ENCODE peak calls at places on chromosomes 1 and 21, in seven cellular contexts. N is heart right ventricle; H is ascending aorta; P is CD8-positive, alpha-beta T cell; Z is A549; A is hepatocyte; G is Panc1. R is an unnamed sample. For H3K4me1, the result is how much of the 10 kb centered on the place peaks cover.

GRCh38 chr1:151854658-151855057 is 1.1 kb upstream of the THEM5 start:
- DNase-seq in N (no peak), H (no peak), P (no peak), Z (no peak), A (no peak), G (no peak), R (no peak)

GRCh38 chr1:183039985-183040447 is 16.8 kb downstream of the LAMC1 start:
- DNase-seq in N (no peak), H (no peak), P (no peak), Z (no peak), A (no peak), G (no peak), R (no peak)

GRCh38 chr1:53643061-53643880 is 95.7 kb downstream of the GLIS1 start:
- DNase-seq in N (no peak), H (peak), P (no peak), Z (no peak), A (no peak), G (no peak), R (no peak)

GRCh38 chr21:37914211-37914900 is 1.9 kb downstream of the KCNJ6 start:
- DNase-seq in N (peak), H (no peak), P (no peak), Z (no peak), A (peak), G (no peak), R (no peak)

GRCh38 chr1:981955-982558 is at the start of gene PERM1:
- DNase-seq in N (peak), H (no peak), P (no peak), Z (no peak), A (no peak), G (no peak), R (no peak)

GRCh38 chr1:210201671-210202070 is 30.9 kb upstream of the SERTAD4 start:
- DNase-seq in N (no peak), H (no peak), P (no peak), Z (no peak), A (no peak), G (no peak), R (no peak)

GRCh38 chr1:224587051-224587450 is 29.1 kb upstream of the CNIH3 start:
- DNase-seq in N (no peak), H (no peak), P (no peak), Z (no peak), A (no peak), G (no peak), R (no peak)

GRCh38 chr1:204979306-204979705 is 63.7 kb upstream of the CNTN2 start:
- DNase-seq in N (no peak), H (no peak), P (no peak), Z (no peak), A (no peak), G (no peak), R (no peak)

GRCh38 chr1:234613128-234613875 is 3.3 kb upstream of the IRF2BP2 start:
- DNase-seq in N (no peak), H (no peak), P (no peak), Z (no peak), A (peak), G (no peak), R (no peak)

GRCh38 chr1:99503276-99503747 is 142.6 kb upstream of the PALMD start:
- DNase-seq in N (no peak), H (no peak), P (no peak), Z (no peak), A (peak), G (no peak), R (peak)

GRCh38 chr1:234887026-234887910 is 241.4 kb downstream of the TOMM20 start:
- DNase-seq in N (no peak), H (no peak), P (no peak), Z (no peak), A (no peak), G (no peak), R (peak)

GRCh38 chr21:29462475-29462874 is 163.8 kb downstream of the BACH1 start:
- DNase-seq in N (no peak), H (no peak), P (no peak), Z (no peak), A (no peak), G (no peak), R (no peak)

GRCh38 chr1:78760858-78761257 is 111.2 kb downstream of the IFI44 start:
- DNase-seq in N (no peak), H (no peak), P (no peak), Z (peak), A (no peak), G (no peak), R (peak)

GRCh38 chr1:9705337-9706098 is 54.0 kb downstream of the PIK3CD start:
- DNase-seq in N (no peak), H (no peak), P (no peak), Z (no peak), A (no peak), G (no peak), R (peak)

GRCh38 chr1:183281553-183282091 is 95.6 kb downstream of the LAMC2 start:
- DNase-seq in N (peak), H (peak), P (peak), Z (peak), A (peak), G (peak), R (peak)

GRCh38 chr1:241608379-241609033 is 31.7 kb downstream of the CHML start:
- DNase-seq in N (no peak), H (no peak), P (no peak), Z (no peak), A (no peak), G (no peak), R (peak)

GRCh38 chr21:43827015-43827611 is 37.7 kb downstream of the RRP1 start:
- DNase-seq in N (no peak), H (no peak), P (no peak), Z (no peak), A (peak), G (no peak), R (no peak)

GRCh38 chr1:234357831-234358230 is 15.4 kb upstream of the COA6 start:
- DNase-seq in N (no peak), H (no peak), P (no peak), Z (no peak), A (no peak), G (no peak), R (no peak)

GRCh38 chr1:50978852-50979781 is 9.1 kb downstream of the CDKN2C start:
- DNase-seq in N (no peak), H (no peak), P (no peak), Z (no peak), A (no peak), G (no peak), R (no peak)

GRCh38 chr1:53892911-53893310 is 1.1 kb upstream of the DIO1 start:
- DNase-seq in N (no peak), H (no peak), P (no peak), Z (no peak), A (no peak), G (no peak), R (no peak)

GRCh38 chr1:24969616-24970398 is 39.7 kb upstream of the RUNX3 start:
- DNase-seq in N (no peak), H (no peak), P (no peak), Z (no peak), A (no peak), G (no peak), R (no peak)

GRCh38 chr1:9289724-9290493 is 2.8 kb upstream of the SPSB1 start:
- DNase-seq in N (peak), H (peak), P (no peak), Z (peak), A (peak), G (no peak), R (peak)

GRCh38 chr1:109891930-109892329 is 18.7 kb upstream of the CSF1 start:
- DNase-seq in N (no peak), H (no peak), P (no peak), Z (no peak), A (no peak), G (no peak), R (no peak)

GRCh38 chr1:153795934-153796785 is 21.0 kb downstream of the SLC27A3 start:
- DNase-seq in N (no peak), H (no peak), P (no peak), Z (no peak), A (no peak), G (no peak), R (no peak)

GRCh38 chr1:162627662-162628296 is 4.5 kb upstream of the DDR2 start:
- DNase-seq in N (no peak), H (no peak), P (no peak), Z (peak), A (no peak), G (no peak), R (no peak)

GRCh38 chr1:156933136-156933535 is 12.7 kb downstream of the LRRC71 start:
- DNase-seq in N (no peak), H (no peak), P (no peak), Z (no peak), A (no peak), G (no peak), R (no peak)

GRCh38 chr1:25792115-25792514 is 7.9 kb upstream of the SELENON start:
- DNase-seq in N (no peak), H (no peak), P (no peak), Z (no peak), A (no peak), G (no peak), R (no peak)

GRCh38 chr1:212162635-212163034 is 122.6 kb upstream of the PPP2R5A start:
- DNase-seq in N (peak), H (no peak), P (peak), Z (no peak), A (no peak), G (no peak), R (peak)

GRCh38 chr1:30887485-30888315 is 20.9 kb downstream of the SDC3 start:
- DNase-seq in N (no peak), H (peak), P (no peak), Z (no peak), A (no peak), G (no peak), R (no peak)

GRCh38 chr1:205224736-205225135 is 3.0 kb upstream of the TMCC2 start:
- DNase-seq in N (no peak), H (no peak), P (no peak), Z (no peak), A (no peak), G (no peak), R (no peak)

GRCh38 chr1:23795676-23796465 is 4.7 kb downstream of the GALE start:
- DNase-seq in N (no peak), H (no peak), P (no peak), Z (no peak), A (no peak), G (no peak), R (no peak)

GRCh38 chr1:23799255-23799569 is 1.3 kb downstream of the GALE start:
- DNase-seq in N (no peak), H (no peak), P (no peak), Z (no peak), A (no peak), G (no peak), R (no peak)

GRCh38 chr1:23797478-23798448 is 2.8 kb downstream of the GALE start:
- DNase-seq in N (no peak), H (no peak), P (no peak), Z (no peak), A (no peak), G (no peak), R (no peak)

GRCh38 chr1:23798662-23799142 is 1.9 kb downstream of the GALE start:
- DNase-seq in N (no peak), H (no peak), P (no peak), Z (no peak), A (no peak), G (no peak), R (no peak)

GRCh38 chr1:23796466-23797271 is 3.9 kb downstream of the GALE start:
- DNase-seq in N (no peak), H (no peak), P (no peak), Z (no peak), A (no peak), G (no peak), R (no peak)
- TF ChIP-seq CTCF in N (no peak), H (no peak), P (no peak), Z (peak), A (no peak), G (peak), R (peak)

GRCh38 chr1:38915352-38915948 is 26.2 kb downstream of the RHBDL2 start:
- DNase-seq in N (no peak), H (no peak), P (no peak), Z (no peak), A (no peak), G (no peak), R (no peak)
- H3K4me1 ChIP-seq in N (under half), H (under half), P (under half), Z (under half), A (under half), G (under half), R (under half)

GRCh38 chr1:201471772-201472171 is 2.8 kb upstream of the PHLDA3 start:
- DNase-seq in N (no peak), H (peak), P (no peak), Z (no peak), A (no peak), G (no peak), R (no peak)

GRCh38 chr1:201468501-201468843 is 516 bp downstream of the PHLDA3 start:
- DNase-seq in N (peak), H (no peak), P (no peak), Z (no peak), A (peak), G (no peak), R (no peak)

GRCh38 chr1:201470581-201470980 is 1.6 kb upstream of the PHLDA3 start:
- DNase-seq in N (no peak), H (no peak), P (no peak), Z (no peak), A (no peak), G (no peak), R (no peak)

GRCh38 chr1:201468844-201469644 is at the start of gene PHLDA3:
- DNase-seq in N (peak), H (peak), P (no peak), Z (peak), A (peak), G (no peak), R (peak)

GRCh38 chr1:201469645-201470074 is 672 bp upstream of the PHLDA3 start:
- DNase-seq in N (no peak), H (no peak), P (no peak), Z (no peak), A (no peak), G (no peak), R (no peak)
- H3K27ac ChIP-seq in N (peak), H (peak), P (no peak), Z (peak), A (peak), G (no peak), R (no peak)

DNA sequence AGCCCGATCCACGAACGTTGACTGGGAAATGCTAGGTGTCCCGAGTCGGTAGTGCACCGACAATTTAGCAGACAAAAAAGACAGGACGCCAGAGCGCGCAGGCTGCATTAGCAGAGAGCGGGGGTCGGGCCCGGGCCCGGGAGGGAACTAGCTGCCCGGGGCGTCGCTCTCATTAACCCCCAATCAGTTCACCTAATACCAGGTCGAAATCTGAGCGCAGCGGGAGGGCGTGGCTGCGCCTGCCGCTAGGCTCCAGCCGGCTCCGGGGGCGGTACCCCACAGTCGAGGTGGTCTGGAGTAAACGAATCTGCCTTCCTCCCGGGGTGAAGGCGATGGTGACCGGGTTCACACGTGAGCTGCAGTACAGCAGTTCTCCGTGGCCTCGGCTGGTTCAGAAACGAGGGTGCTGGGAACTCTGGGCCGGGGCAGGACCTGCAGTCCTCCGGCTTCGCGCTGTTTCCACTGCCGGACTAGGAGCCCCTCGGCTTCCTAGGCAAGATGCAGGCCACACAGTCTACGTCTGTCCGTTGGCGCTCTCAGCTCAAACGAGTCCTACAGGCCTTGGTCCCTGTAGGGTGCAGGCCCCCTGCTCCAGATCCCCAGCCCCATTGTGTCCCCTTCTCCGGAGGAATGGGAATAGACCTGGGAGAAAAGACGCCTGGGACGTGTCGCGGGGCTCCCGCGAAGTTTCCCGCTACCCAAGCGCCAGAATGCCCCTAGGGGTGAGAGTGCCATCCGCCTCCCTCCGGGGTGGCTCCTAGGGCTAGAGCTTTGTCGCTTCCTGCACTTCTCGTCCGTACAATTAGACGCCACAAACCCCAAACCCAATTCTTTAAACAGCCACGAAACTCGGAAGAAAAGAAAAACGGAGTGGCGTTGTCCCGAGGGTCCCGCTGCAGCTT is 2.0 kb downstream of the GFI1 start:
- DNase-seq in N (peak), H (no peak), P (peak), Z (no peak), A (peak), G (no peak), R (no peak)
- TF ChIP-seq CTCF in N (no peak), H (no peak), P (peak), Z (no peak), A (peak), G (no peak), R (no peak)

R was measured in foreskin keratinocyte.